ENCODE peak calls at places on chromosome 22, in ten cellular contexts. A is adrenal gland, L is cardiac fibroblast, O is progenitor cell of endocrine pancreas, H is psoas muscle, C is lower lobe of right lung, G is H9, P is RWPE1, V is endothelial cell, T is colonic mucosa. X is an unnamed sample.

GRCh38 chr22:20267441-20268288 is 453 bp downstream of the RTN4R start:
- DNase-seq in G (no peak), L (no peak), C (peak; percentile 69), V (peak; percentile 27), T (peak; percentile 45), H (no peak), P (no peak), O (peak; percentile 27), A (no peak), X (no peak)

GRCh38 chr22:19357270-19358105 is 66.0 kb upstream of the CLTCL1 start:
- DNase-seq in H (no peak), T (no peak), V (no peak), P (no peak), L (no peak), O (no peak), G (no peak), A (no peak), C (no peak), X (no peak)

GRCh38 chr22:26213826-26214225 is 44.6 kb downstream of the SEZ6L start:
- DNase-seq in P (no peak), C (no peak), T (no peak), H (no peak), G (no peak), V (no peak), O (no peak), A (no peak), L (no peak), X (no peak)

GRCh38 chr22:18104566-18104965 is 6.0 kb upstream of the TUBA8 start:
- DNase-seq in H (no peak), O (no peak), P (no peak), T (no peak), C (no peak), G (no peak), V (no peak), L (peak; percentile 32), A (no peak), X (no peak)

GRCh38 chr22:45194686-45195085 is 31.0 kb downstream of the NUP50 start:
- DNase-seq in H (peak; percentile 21), P (no peak), C (peak; percentile 29), A (no peak), G (no peak), T (no peak), L (no peak), V (no peak), O (no peak), X (no peak)

GRCh38 chr22:48665286-48666010 is 1162.2 kb downstream of the BRD1 start:
- DNase-seq in H (peak; percentile 8), C (no peak), L (no peak), G (no peak), A (no peak), P (no peak), V (no peak), T (no peak), O (no peak), X (no peak)

GRCh38 chr22:37639070-37639760 is at the start of gene SH3BP1:
- DNase-seq in O (peak; percentile 56), T (peak; percentile 83), H (peak; percentile 72), L (peak; percentile 48), P (no peak), V (peak; percentile 50), C (peak; percentile 75), G (peak; percentile 88), A (no peak), X (peak; percentile 83)

GRCh38 chr22:37175414-37176144 is 12.5 kb downstream of the C1QTNF6 start:
- DNase-seq in G (no peak), P (no peak), V (no peak), O (no peak), C (peak; percentile 45), T (no peak), H (peak; percentile 48), A (peak; percentile 23), L (peak; percentile 34), X (no peak)

GRCh38 chr22:17891427-17892167 is 117.3 kb upstream of the BID start:
- DNase-seq in H (peak; percentile 87), C (no peak), A (no peak), P (no peak), O (no peak), V (peak; percentile 36), G (peak; percentile 55), T (peak; percentile 86), L (no peak), X (no peak)

GRCh38 chr22:24703101-24703500 is 71.4 kb downstream of the PIWIL3 start:
- DNase-seq in H (no peak), L (peak; percentile 46), T (peak; percentile 28), O (no peak), C (no peak), P (no peak), A (peak; percentile 71), G (no peak), V (no peak), X (no peak)

GRCh38 chr22:17954200-17954859 is 70.0 kb downstream of the MICAL3 start:
- DNase-seq in V (no peak), H (no peak), P (no peak), T (peak; percentile 41), L (no peak), A (no peak), C (no peak), O (no peak), G (no peak), X (no peak)

GRCh38 chr22:17734197-17734596 is 40.1 kb downstream of the BID start:
- DNase-seq in T (no peak), G (no peak), A (no peak), C (no peak), P (no peak), L (peak; percentile 36), O (no peak), V (no peak), H (no peak), X (no peak)

GRCh38 chr22:36117053-36117554 is 43.5 kb downstream of the APOL3 start:
- DNase-seq in O (no peak), A (no peak), T (no peak), G (no peak), P (no peak), H (no peak), V (no peak), C (no peak), L (no peak), X (no peak)

GRCh38 chr22:29623059-29623458 is 19.6 kb downstream of the NF2 start:
- DNase-seq in H (no peak), A (no peak), T (no peak), L (no peak), P (no peak), C (no peak), V (no peak), O (no peak), G (no peak), X (no peak)

GRCh38 chr22:29621761-29622526 is 18.5 kb downstream of the NF2 start:
- DNase-seq in A (no peak), V (no peak), L (peak; percentile 78), G (no peak), O (no peak), C (no peak), T (no peak), H (no peak), P (peak; percentile 83), X (no peak)

GRCh38 chr22:29626497-29627195 is 23.2 kb downstream of the NF2 start:
- DNase-seq in V (no peak), H (no peak), A (no peak), G (no peak), C (no peak), L (peak; percentile 81), O (no peak), P (peak; percentile 42), T (no peak), X (no peak)

GRCh38 chr22:29625090-29625825 is 21.8 kb downstream of the NF2 start:
- DNase-seq in V (peak; percentile 31), O (no peak), A (peak; percentile 51), H (peak; percentile 65), P (peak; percentile 31), G (no peak), L (peak; percentile 79), C (peak; percentile 62), T (peak; percentile 44), X (no peak)

GRCh38 chr22:29623553-29624169 is 20.2 kb downstream of the NF2 start:
- DNase-seq in H (no peak), A (no peak), T (no peak), P (no peak), C (no peak), O (no peak), V (no peak), L (no peak), G (no peak), X (no peak)
- TF ChIP-seq CTCF in H (no peak), A (no peak), T (no peak), P (no peak), C (no peak), O (no peak), V (no peak), L (no peak), G (no peak), X (no peak)

GRCh38 chr22:50141891-50142363 is 28.6 kb upstream of the PANX2 start:
- DNase-seq in T (no peak), P (no peak), V (peak; percentile 42), G (peak; percentile 56), O (no peak), L (no peak), C (no peak), A (no peak), H (no peak), X (no peak)
- TF ChIP-seq CTCF in T (no peak), P (no peak), V (no peak), G (peak; percentile 55), O (peak; percentile 56), L (no peak), C (no peak), A (no peak), H (no peak), X (peak; percentile 65)

GRCh38 chr22:50481045-50481439 is 301 bp upstream of the ADM2 start:
- DNase-seq in O (no peak), H (no peak), A (no peak), T (no peak), P (no peak), C (peak; percentile 50), V (no peak), L (no peak), G (no peak), X (no peak)
- TF ChIP-seq CTCF in O (no peak), H (no peak), A (no peak), T (no peak), P (no peak), C (no peak), V (no peak), L (no peak), G (no peak), X (no peak)

DNA sequence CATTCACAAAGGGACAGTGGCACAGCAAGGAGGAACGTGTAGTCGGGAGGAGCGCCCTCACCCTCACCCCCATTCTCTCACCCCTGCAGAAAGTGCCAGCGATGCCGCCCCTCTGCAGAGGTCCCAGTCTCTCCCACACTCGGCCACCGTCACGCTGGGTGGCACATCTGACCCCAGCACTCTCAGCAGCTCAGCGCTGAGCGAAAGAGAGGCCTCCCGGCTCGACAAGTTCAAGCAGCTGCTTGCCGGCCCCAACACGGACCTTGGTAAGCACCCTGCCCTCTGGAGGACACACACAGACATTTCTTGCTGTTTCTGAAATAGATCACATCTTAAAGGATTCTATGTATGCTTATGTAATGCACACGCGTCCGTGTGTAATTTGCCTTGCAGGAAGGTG is 34.9 kb downstream of the TBC1D22A start:
- DNase-seq in A (no peak), H (no peak), T (no peak), C (no peak), O (no peak), L (peak; percentile 43), P (peak; percentile 34), V (no peak), G (no peak), X (no peak)
- TF ChIP-seq CTCF in A (no peak), H (no peak), T (no peak), C (no peak), O (peak; percentile 21), L (peak; percentile 13), P (no peak), V (no peak), G (peak; percentile 51), X (peak; percentile 47)

X was measured in type B pancreatic cell.